ENCODE peak calls at places on chromosomes 12 and 14, in six cellular contexts. B, W, Z, L, C and Q are unnamed samples.

GRCh38 chr12:104535383-104535782 is 78.6 kb downstream of the CHST11 start:
- DNase-seq in W (no peak), C (no peak), L (no peak), B (no peak), Z (no peak), Q (no peak)

GRCh38 chr12:105947906-105948305 is 190.8 kb downstream of the NUAK1 start:
- DNase-seq in W (no peak), C (no peak), Z (no peak), B (no peak), L (no peak), Q (no peak)

GRCh38 chr14:53295985-53296582 is 143.0 kb upstream of the DDHD1 start:
- DNase-seq in B (no peak), Z (peak; percentile 76), C (no peak), W (peak; percentile 17), L (peak; percentile 48), Q (no peak)

GRCh38 chr12:119410396-119410795 is 75.9 kb downstream of the CCDC60 start:
- DNase-seq in W (no peak), L (no peak), C (no peak), Z (peak; percentile 78), B (peak; percentile 16), Q (no peak)

GRCh38 chr14:61567838-61568571 is 127.3 kb upstream of the HIF1A start:
- DNase-seq in C (no peak), L (no peak), W (no peak), B (no peak), Z (peak; percentile 38), Q (no peak)

GRCh38 chr14:69487771-69488170 is 3.2 kb downstream of the PLEKHD1 start:
- DNase-seq in W (no peak), Z (no peak), L (no peak), C (no peak), B (no peak), Q (no peak)

GRCh38 chr14:77036484-77037337 is 8.2 kb upstream of the IRF2BPL start:
- DNase-seq in W (no peak), Z (no peak), C (no peak), L (no peak), B (no peak), Q (peak; percentile 60)

GRCh38 chr14:64953661-64954060 is 11.1 kb upstream of the GPX2 start:
- DNase-seq in L (no peak), B (no peak), Z (no peak), C (no peak), W (no peak), Q (no peak)

GRCh38 chr14:53979747-53980642 is 23.4 kb upstream of the BMP4 start:
- DNase-seq in C (peak; percentile 49), B (peak; percentile 47), Z (peak; percentile 75), W (peak; percentile 97), L (no peak), Q (no peak)

GRCh38 chr14:50714452-50715073 is 46.5 kb upstream of the SAV1 start:
- DNase-seq in L (peak; percentile 29), W (peak; percentile 12), C (no peak), Z (peak; percentile 61), B (no peak), Q (no peak)

GRCh38 chr14:76848879-76849278 is 22.7 kb downstream of the LRRC74A start:
- DNase-seq in W (no peak), L (peak; percentile 6), Z (peak; percentile 56), C (no peak), B (no peak), Q (no peak)

GRCh38 chr12:20369164-20370000 is 1.0 kb downstream of the PDE3A start:
- DNase-seq in B (peak; percentile 72), C (peak; percentile 5), L (no peak), Z (peak; percentile 79), W (no peak), Q (no peak)

GRCh38 chr12:20368653-20369163 is 371 bp downstream of the PDE3A start:
- DNase-seq in B (peak; percentile 47), Z (peak; percentile 69), C (no peak), W (no peak), L (no peak), Q (no peak)

GRCh38 chr12:20370841-20371240 is 2.5 kb downstream of the PDE3A start:
- DNase-seq in W (no peak), L (no peak), Z (no peak), B (no peak), C (no peak), Q (no peak)

GRCh38 chr12:20367731-20368652 is at the start of gene PDE3A:
- DNase-seq in Z (peak; percentile 93), B (peak; percentile 81), C (peak; percentile 44), W (no peak), L (no peak), Q (no peak)

DNA sequence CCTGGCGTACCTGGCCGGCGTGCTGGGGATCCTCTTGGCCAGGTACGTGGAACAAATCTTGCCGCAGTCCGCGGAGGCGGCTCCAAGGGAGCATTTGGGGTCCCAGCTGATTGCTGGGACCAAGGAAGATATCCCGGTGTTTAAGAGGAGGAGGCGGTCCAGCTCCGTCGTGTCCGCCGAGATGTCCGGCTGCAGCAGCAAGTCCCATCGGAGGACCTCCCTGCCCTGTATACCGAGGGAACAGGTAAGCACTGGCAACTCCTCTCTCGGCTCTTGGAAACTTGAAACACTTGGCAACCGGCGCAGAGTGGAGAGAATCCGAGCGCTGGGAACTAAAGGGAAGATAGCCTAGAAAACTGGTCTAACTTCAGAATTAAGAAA is 1.7 kb downstream of the PDE3A start:
- DNase-seq in W (no peak), C (peak; percentile 9), Z (peak; percentile 70), L (no peak), B (peak; percentile 47), Q (no peak)
- TF ChIP-seq CREB1 in W (no peak), C (no peak), Z (no peak), L (no peak), B (no peak), Q (no peak)

DNA sequence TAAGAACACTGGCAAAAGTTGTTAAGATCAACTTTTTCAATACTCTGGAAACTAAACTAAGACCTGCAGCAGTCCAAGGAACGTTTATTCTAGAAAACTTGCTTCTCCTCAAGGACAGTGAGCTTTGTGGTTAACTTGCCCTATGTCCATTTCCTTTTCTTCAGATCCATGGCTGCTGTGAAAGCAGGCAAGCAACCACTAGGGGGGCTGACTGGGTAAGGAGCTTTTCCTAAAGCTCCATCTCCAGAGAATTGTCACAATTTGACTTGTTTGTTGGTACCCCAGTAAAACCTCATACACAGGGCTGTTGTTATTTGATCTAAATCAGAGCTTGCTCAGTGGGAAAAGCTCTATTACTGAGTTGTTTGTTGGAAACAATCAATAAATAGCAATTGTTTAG is 10.1 kb upstream of the RPL10L start:
- DNase-seq in Z (peak; percentile 69), L (no peak), C (no peak), B (peak; percentile 23), W (no peak), Q (no peak)
- TF ChIP-seq CREB1 in Z (no peak), L (no peak), C (no peak), B (no peak), W (no peak), Q (no peak)

DNA sequence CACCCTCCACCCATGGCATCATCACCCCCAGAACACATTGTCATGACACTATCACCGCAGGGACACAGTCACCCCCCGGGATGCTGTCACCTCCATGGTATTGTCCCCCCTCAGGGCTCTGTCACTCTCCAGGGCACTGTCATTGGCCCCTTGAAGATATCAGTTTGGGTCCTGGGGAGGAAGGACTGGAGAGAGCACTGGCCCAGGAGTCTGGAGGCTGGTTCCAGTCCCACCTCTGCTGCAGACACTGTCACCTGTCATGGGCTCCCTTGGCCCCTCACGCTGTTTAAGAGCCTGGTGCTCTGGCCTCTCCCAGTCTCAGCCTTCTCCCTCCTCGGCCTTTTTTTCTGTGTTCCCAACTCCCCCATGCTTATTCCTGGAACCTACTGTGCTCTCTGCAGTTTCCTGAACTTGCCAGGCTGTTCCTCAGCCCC is 31.9 kb downstream of the SERPINA3 start:
- DNase-seq in C (no peak), B (no peak), W (no peak), Z (no peak), L (no peak), Q (no peak)
- TF ChIP-seq CREB1 in C (no peak), B (no peak), W (no peak), Z (no peak), L (no peak), Q (no peak)

DNA sequence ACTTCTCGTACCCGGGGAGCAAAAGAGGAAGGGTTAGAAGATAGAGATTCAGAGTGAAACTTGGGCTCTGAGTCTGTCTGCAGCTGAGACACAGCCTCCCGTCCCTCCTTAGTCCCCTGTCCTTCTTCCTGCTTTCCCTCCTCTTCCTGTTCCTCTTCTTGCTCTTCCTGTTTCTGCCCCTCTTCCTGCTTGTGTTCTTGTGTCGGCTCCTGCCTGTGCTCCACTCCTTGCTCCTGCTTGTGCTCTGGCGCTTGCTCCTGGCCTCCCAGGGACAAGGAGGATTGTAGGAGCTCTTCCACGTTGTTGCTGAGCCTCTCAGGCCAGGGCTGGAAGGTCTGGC is 3.0 kb downstream of the ACRBP start:
- DNase-seq in W (no peak), L (no peak), C (no peak), B (no peak), Z (no peak), Q (no peak)
- TF ChIP-seq CREB1 in W (no peak), L (no peak), C (no peak), B (no peak), Z (no peak), Q (no peak)

GRCh38 chr14:80844872-80845271 is 96.7 kb downstream of the CEP128 start:
- DNase-seq in C (no peak), Z (no peak), W (no peak), B (no peak), L (peak; percentile 6), Q (no peak)

GRCh38 chr14:80847093-80847492 is 94.4 kb downstream of the CEP128 start:
- DNase-seq in B (no peak), C (no peak), Z (no peak), W (no peak), L (no peak), Q (no peak)

GRCh38 chr14:80845877-80846276 is 95.7 kb downstream of the CEP128 start:
- DNase-seq in Z (no peak), W (no peak), L (no peak), B (no peak), C (no peak), Q (no peak)

DNA sequence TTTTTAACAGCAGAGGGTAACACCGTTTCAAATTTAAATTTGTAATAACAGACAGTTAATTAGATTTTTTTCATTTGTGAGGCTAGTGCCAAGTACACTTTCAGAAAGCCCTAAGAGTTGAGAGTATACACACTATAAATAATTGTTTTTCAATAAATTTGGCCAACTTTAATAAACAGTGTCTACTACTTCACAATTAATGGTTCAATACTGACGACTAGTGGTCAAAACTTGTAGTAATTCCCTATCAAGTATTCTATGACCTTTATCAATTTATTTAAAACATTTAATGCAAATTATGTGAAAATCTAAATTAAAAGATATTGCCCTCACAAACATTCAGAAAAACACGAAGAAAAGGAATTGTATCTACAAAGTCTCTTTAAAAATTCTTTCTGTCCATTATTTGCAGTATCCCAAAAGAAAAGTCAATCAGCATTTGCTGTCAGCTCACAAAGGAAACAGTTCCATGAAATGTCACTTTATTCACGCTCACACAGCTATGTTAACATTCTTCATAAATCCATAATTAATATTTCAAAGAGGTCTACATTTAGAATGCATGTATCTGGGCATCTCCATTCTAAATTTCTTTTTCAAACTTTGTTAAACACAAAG is 91.2 kb downstream of the CEP128 start:
- DNase-seq in C (no peak), L (peak; percentile 35), W (peak; percentile 12), B (no peak), Z (peak; percentile 54), Q (no peak)
- TF ChIP-seq CREB1 in C (no peak), L (no peak), W (no peak), B (no peak), Z (no peak), Q (no peak)

DNA sequence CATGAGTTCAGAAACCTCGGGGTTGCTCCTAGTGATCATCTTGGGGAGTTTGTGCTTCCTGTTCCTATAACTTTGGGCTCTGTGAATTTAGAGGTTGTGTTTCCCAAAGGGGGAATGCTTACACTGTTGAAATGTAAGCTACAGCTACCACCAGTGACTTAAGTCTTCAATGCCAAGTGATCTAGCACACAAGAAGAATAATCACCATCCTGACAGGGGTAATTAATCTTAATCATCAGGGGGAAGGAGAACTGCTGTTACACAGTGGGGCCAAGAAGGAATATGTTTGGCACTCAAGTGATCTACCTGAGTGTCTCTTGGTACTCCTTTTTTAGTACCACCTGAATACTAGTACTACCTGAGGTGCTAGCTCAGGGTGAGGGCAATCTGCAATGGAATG is 34.9 kb upstream of the RNU6-7 start:
- DNase-seq in Z (no peak), W (no peak), C (no peak), B (no peak), L (no peak), Q (no peak)
- TF ChIP-seq CREB1 in Z (no peak), W (no peak), C (no peak), B (no peak), L (no peak), Q (no peak)